ENCODE peak calls at places on chromosomes 7 and 10, in nine cellular contexts. Q is A549, L is HL-60, W is HCT116, R is GM23338, E is SK-N-SH, V is GM12878, X is HepG2, I is K562. G is an unnamed sample.

GRCh38 chr7:102976493-102976892 is 63.7 kb downstream of the LRRC17 start:
- DNase-seq in X (no peak), V (no peak), Q (no peak), E (no peak), W (no peak), I (no peak), R (no peak), L (no peak), G (no peak)

GRCh38 chr10:6659451-6659850 is 79.4 kb upstream of the PRKCQ start:
- DNase-seq in I (no peak), E (no peak), R (no peak), W (no peak), L (no peak), Q (no peak), X (no peak), V (no peak), G (no peak)

GRCh38 chr10:101295266-101295665 is 58.7 kb upstream of the BTRC start:
- DNase-seq in I (no peak), E (no peak), Q (no peak), W (no peak), R (no peak), V (no peak), X (no peak), L (no peak), G (no peak)

GRCh38 chr10:131461093-131461492 is 149.6 kb upstream of the TCERG1L start:
- DNase-seq in W (no peak), I (no peak), Q (no peak), L (no peak), V (no peak), E (no peak), X (no peak), R (no peak), G (no peak)

GRCh38 chr10:99809931-99810615 is 27.6 kb downstream of the ABCC2 start:
- DNase-seq in X (no peak), Q (no peak), V (no peak), L (no peak), E (no peak), R (no peak), I (no peak), W (no peak), G (no peak)

GRCh38 chr10:75613685-75614587 is 182.5 kb downstream of the LRMDA start:
- DNase-seq in V (no peak), E (no peak), L (no peak), I (no peak), X (no peak), R (no peak), Q (no peak), W (no peak), G (no peak)

GRCh38 chr10:124042656-124043309 is 50.6 kb downstream of the CHST15 start:
- DNase-seq in W (no peak), Q (no peak), X (no peak), I (no peak), E (no peak), L (no peak), V (no peak), R (no peak), G (no peak)

GRCh38 chr7:22841954-22842353 is 19.3 kb upstream of the TOMM7 start:
- DNase-seq in X (no peak), I (no peak), W (no peak), L (no peak), Q (no peak), R (peak; percentile 40), E (no peak), V (no peak), G (no peak)

GRCh38 chr10:12766222-12766621 is 235.3 kb downstream of the CCDC3 start:
- DNase-seq in X (no peak), I (no peak), L (no peak), Q (no peak), V (no peak), W (no peak), R (peak; percentile 51), E (no peak), G (no peak)

DNA sequence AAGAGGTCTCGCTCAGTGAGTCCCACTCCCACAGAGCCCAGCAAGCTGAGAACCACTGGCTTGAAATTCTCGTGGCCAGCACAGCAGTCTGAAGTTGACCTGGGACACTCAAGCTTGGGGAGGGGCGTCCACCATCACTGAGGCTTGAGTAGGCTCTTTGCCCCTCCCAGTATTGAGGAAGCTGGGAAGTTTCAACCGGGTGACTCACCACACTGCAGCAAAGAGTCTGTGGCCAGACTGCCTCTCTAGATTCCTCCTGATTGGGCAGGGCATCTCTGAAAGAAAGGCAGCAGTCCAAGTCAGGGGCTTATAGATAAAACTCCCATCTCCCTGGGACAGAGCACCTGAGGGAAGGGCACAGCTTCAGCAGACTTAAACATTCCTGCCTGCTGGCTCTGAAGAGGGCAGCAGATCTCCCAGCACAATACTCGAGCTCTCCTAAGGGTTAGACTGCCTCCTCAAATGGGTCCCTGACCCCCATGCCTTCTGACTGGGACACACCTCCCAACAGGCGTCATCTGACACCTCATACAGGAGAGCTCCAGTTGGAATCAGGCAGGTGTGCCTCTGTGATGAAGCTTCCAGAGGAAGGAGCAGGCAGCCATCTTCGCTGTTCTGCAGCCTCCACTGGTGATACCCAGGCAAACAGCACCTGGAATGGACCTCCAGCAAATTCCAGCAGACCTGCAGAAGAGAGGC is 970.9 kb upstream of the LRRN3 start:
- DNase-seq in E (no peak), I (no peak), W (peak; percentile 13), X (no peak), Q (peak; percentile 8), V (no peak), R (no peak), L (no peak), G (no peak)
- TF ChIP-seq REST in E (no peak), I (no peak), W (no peak), X (no peak), Q (no peak), V (no peak), R (no peak), L (no peak), G (no peak)

GRCh38 chr10:104084482-104085142 is 1.1 kb downstream of the COL17A1 start:
- DNase-seq in V (no peak), L (no peak), W (no peak), R (no peak), I (no peak), Q (no peak), X (no peak), E (no peak), G (no peak)

GRCh38 chr10:104077282-104078151 is 8.2 kb downstream of the COL17A1 start:
- DNase-seq in L (no peak), V (no peak), Q (no peak), R (peak; percentile 47), X (no peak), W (no peak), I (no peak), E (no peak), G (no peak)

GRCh38 chr10:104076743-104077160 is 8.9 kb downstream of the COL17A1 start:
- DNase-seq in L (no peak), V (no peak), W (no peak), I (no peak), Q (no peak), E (no peak), X (no peak), R (peak; percentile 76), G (no peak)

GRCh38 chr10:104081998-104082397 is 3.7 kb downstream of the COL17A1 start:
- DNase-seq in W (no peak), V (no peak), I (no peak), L (no peak), X (no peak), Q (no peak), E (no peak), R (no peak), G (no peak)

DNA sequence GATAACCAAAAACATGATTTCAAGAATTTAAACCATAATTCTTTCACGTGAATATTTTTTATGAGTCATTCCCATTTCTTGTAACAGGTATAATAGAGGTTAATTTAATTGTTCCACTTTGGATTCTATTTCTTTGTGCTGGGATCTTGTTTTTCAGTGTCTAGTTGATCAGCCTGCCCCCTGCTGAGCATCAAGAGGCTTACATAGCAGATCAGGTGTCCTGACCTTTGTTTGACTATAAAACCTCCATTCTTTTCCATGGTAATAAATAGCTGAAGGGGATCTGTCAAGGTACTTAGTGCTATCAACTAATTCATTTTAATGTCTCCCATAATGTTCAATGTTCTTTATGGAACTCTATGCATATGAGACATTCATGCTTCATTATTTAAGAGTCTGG is 4.9 kb downstream of the COL17A1 start:
- DNase-seq in I (peak; percentile 14), E (peak; percentile 35), V (no peak), W (peak; percentile 59), Q (peak; percentile 59), R (peak; percentile 67), X (peak; percentile 28), L (peak; percentile 1), G (no peak)
- TF ChIP-seq CTCF in I (peak; percentile 43), E (peak; percentile 56), V (peak; percentile 47), W (peak; percentile 63), Q (peak; percentile 24), R (peak; percentile 46), X (peak; percentile 49), L (peak; percentile 13), G (peak; percentile 51)

GRCh38 chr10:107913317-107914294 is 749.1 kb upstream of the SORCS1 start:
- DNase-seq in I (no peak), Q (no peak), X (no peak), R (peak; percentile 38), W (no peak), V (no peak), E (peak; percentile 2), L (no peak), G (no peak)
- H3K4me3 ChIP-seq in I (no peak overlapping the region), Q (no peak overlapping the region), X (no peak overlapping the region), R (peak overlapping the region; percentile 77), W (no peak overlapping the region), V (no peak overlapping the region), E (peak overlapping the region; percentile 50), L (no peak overlapping the region), G (no peak overlapping the region)

GRCh38 chr10:132506711-132507466 is 30.7 kb upstream of the INPP5A start:
- DNase-seq in W (no peak), I (no peak), R (no peak), L (no peak), Q (no peak), X (no peak), V (no peak), E (no peak), G (no peak)

GRCh38 chr10:132508497-132509443 is 28.8 kb upstream of the INPP5A start:
- DNase-seq in L (no peak), I (no peak), E (peak; percentile 12), Q (peak; percentile 22), R (no peak), W (no peak), V (no peak), X (no peak), G (no peak)

GRCh38 chr10:132509506-132510173 is 27.9 kb upstream of the INPP5A start:
- DNase-seq in E (peak; percentile 10), W (no peak), Q (no peak), R (no peak), I (no peak), L (no peak), X (no peak), V (no peak), G (no peak)

GRCh38 chr10:132507467-132507955 is 30.1 kb upstream of the INPP5A start:
- DNase-seq in E (peak; percentile 4), W (no peak), R (no peak), I (no peak), Q (no peak), V (no peak), X (no peak), L (no peak), G (no peak)

DNA sequence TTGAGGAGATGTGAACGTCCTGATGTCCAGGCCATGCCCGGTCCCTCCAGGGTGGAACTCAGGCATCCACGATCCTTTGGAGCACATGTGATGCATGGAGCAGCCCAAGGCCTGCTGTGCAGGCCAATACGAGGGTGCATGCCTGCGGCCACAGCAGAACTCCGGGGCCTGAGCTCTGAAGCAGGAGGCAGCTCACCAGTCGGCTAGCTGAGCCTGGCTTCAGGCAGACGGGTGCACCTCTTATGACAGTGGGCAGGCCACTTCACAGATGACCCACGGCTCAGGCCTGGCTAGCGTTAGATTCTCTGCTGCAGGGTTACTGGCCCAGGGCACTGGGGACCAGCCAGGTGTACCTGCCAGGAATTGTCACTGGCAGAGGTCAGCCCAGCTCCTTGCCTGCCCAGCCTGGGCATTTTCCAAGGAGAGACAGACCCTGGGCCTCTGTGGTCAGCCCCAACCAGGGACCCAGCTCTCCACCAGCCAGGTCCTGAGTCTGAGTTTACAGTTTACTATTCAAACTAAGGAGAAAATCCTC is 29.6 kb upstream of the INPP5A start:
- DNase-seq in X (no peak), V (no peak), W (no peak), E (peak; percentile 7), Q (no peak), I (no peak), R (no peak), L (no peak), G (no peak)
- TF ChIP-seq REST in X (no peak), V (no peak), W (no peak), E (no peak), Q (no peak), I (no peak), R (no peak), L (no peak), G (no peak)

G was measured in Panc1.